ENCODE peak calls at places on chromosomes 13 and 19, in seven cellular contexts. J, V, M, Q, O, E and H are unnamed samples.

GRCh38 chr19:1102407-1103106 is 1.2 kb upstream of the GPX4 start:
- DNase-seq in J (no peak), V (peak; percentile 98), M (peak; percentile 97), Q (no peak), O (peak; percentile 98), E (no peak), H (peak; percentile 97)

GRCh38 chr13:40564342-40564997 is 102.0 kb downstream of the FOXO1 start:
- DNase-seq in J (no peak), V (no peak), M (no peak), Q (no peak), O (no peak), E (no peak), H (no peak)

GRCh38 chr19:14517446-14517839 is 754 bp downstream of the DNAJB1 start:
- DNase-seq in J (no peak), V (peak; percentile 79), M (peak; percentile 91), Q (no peak), O (no peak), E (no peak), H (no peak)

GRCh38 chr13:112974125-112974524 is 5.1 kb downstream of the MCF2L start:
- DNase-seq in J (no peak), V (no peak), M (no peak), Q (no peak), O (no peak), E (no peak), H (no peak)

GRCh38 chr19:1172353-1173159 is 1.5 kb downstream of the SBNO2 start:
- DNase-seq in J (no peak), V (peak; percentile 77), M (no peak), Q (peak; percentile 39), O (no peak), E (no peak), H (peak; percentile 98)

GRCh38 chr19:45554481-45554880 is 30.1 kb downstream of the OPA3 start:
- DNase-seq in J (no peak), V (peak; percentile 19), M (no peak), Q (no peak), O (no peak), E (no peak), H (peak; percentile 80)

GRCh38 chr13:77752512-77753069 is 55.1 kb downstream of the SLAIN1 start:
- DNase-seq in J (no peak), V (no peak), M (no peak), Q (no peak), O (no peak), E (no peak), H (no peak)

GRCh38 chr19:19026299-19026971 is 6.9 kb downstream of the SUGP2 start:
- DNase-seq in J (no peak), V (peak; percentile 17), M (no peak), Q (no peak), O (no peak), E (no peak), H (no peak)

GRCh38 chr13:43195112-43195511 is 171.7 kb downstream of the DNAJC15 start:
- DNase-seq in J (no peak), V (no peak), M (no peak), Q (no peak), O (no peak), E (no peak), H (no peak)

GRCh38 chr19:38679839-38680238 is 32.4 kb downstream of the ACTN4 start:
- DNase-seq in J (no peak), V (no peak), M (no peak), Q (no peak), O (no peak), E (no peak), H (peak; percentile 34)